ENCODE peak calls at places on chromosomes 16 and 17, in eight cellular contexts. K is OCI-LY7, N is breast epithelium, O is fibroblast of the aortic adventitia, X is endothelial cell, Y is fibroblast of villous mesenchyme, C is cardiac fibroblast, E is fibroblast of lung. I is an unnamed sample.

GRCh38 chr16:56332464-56333079 is 92.8 kb downstream of the AMFR start:
- DNase-seq in X (peak; percentile 52), Y (peak; percentile 82), E (peak; percentile 38), O (peak; percentile 64), N (no peak), K (no peak), C (peak; percentile 68), I (no peak)

GRCh38 chr17:21213491-21214014 is 408 bp downstream of the TMEM11 start:
- DNase-seq in O (no peak), N (no peak), E (no peak), Y (peak; percentile 52), X (peak; percentile 56), C (peak; percentile 40), K (peak; percentile 46), I (peak; percentile 12)

GRCh38 chr16:73172621-73173312 is 124.8 kb upstream of the ZFHX3 start:
- DNase-seq in C (peak; percentile 98), E (peak; percentile 91), N (peak; percentile 71), O (peak; percentile 98), K (no peak), Y (peak; percentile 89), X (no peak), I (peak; percentile 79)

GRCh38 chr17:76530489-76530814 is 7.1 kb downstream of the CYGB start:
- DNase-seq in E (peak; percentile 16), C (no peak), N (no peak), X (no peak), Y (no peak), K (no peak), O (no peak), I (peak; percentile 46)

GRCh38 chr17:45382982-45383381 is 49.7 kb downstream of the ARHGAP27 start:
- DNase-seq in E (no peak), X (no peak), O (no peak), N (no peak), C (no peak), Y (peak; percentile 8), K (no peak), I (no peak)

GRCh38 chr16:83187404-83187803 is 560.6 kb downstream of the CDH13 start:
- DNase-seq in C (peak; percentile 52), E (peak; percentile 81), Y (peak; percentile 59), K (no peak), O (peak; percentile 75), N (no peak), X (no peak), I (no peak)

GRCh38 chr17:36926226-36926625 is 11.0 kb upstream of the LHX1 start:
- DNase-seq in X (no peak), N (no peak), Y (no peak), O (no peak), C (no peak), E (no peak), K (no peak), I (no peak)

GRCh38 chr16:23355106-23355670 is 53.1 kb downstream of the SCNN1B start:
- DNase-seq in N (no peak), K (no peak), X (no peak), O (no peak), C (no peak), Y (no peak), E (no peak), I (no peak)

GRCh38 chr17:3966720-3967363 is 2.6 kb upstream of the ATP2A3 start:
- DNase-seq in E (no peak), O (no peak), K (peak; percentile 69), X (no peak), Y (no peak), N (no peak), C (no peak), I (no peak)

GRCh38 chr16:70473446-70474319 is 19.3 kb downstream of the FCSK start:
- DNase-seq in K (peak; percentile 40), Y (no peak), C (no peak), X (no peak), O (no peak), E (no peak), N (no peak), I (no peak)
- TF ChIP-seq CTCF in K (peak; percentile 37), Y (no peak), C (no peak), X (no peak), O (no peak), E (no peak), N (no peak), I (peak; percentile 21)

DNA sequence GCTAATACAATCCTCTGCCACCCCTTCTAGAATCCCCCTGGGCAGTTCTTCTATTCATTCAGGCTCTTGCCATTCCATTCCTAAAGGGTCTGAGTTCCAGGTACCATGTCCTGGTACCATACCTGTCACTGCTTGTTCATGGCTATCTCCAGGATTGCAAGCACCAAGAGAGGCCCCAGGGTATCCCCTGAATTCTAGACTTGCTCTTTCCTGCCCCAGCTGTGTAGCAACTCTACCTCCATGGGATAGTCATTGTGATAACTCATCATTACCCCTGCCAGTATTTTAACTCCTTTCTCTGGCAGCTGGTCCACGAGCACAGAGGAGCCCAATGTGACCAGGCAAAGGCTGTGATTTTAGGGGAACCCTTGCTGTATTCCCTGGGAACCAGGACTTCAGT is 143.7 kb upstream of the CDH5 start:
- DNase-seq in E (no peak), K (no peak), C (no peak), Y (no peak), X (no peak), O (no peak), N (no peak), I (no peak)
- TF ChIP-seq CTCF in E (no peak), K (no peak), C (no peak), Y (no peak), X (no peak), O (no peak), N (no peak), I (no peak)

GRCh38 chr17:81222906-81223757 is at the start of gene CEP131:
- DNase-seq in E (peak; percentile 97), K (peak; percentile 100), C (peak; percentile 99), N (peak; percentile 99), O (peak; percentile 97), Y (peak; percentile 98), X (peak; percentile 99), I (peak; percentile 100)
- TF ChIP-seq CTCF in E (no peak), K (no peak), C (no peak), N (no peak), O (no peak), Y (no peak), X (no peak), I (no peak)

GRCh38 chr17:42405076-42405475 is 16.8 kb upstream of the STAT3 start:
- DNase-seq in E (no peak), C (no peak), O (no peak), K (no peak), N (no peak), X (no peak), Y (no peak), I (no peak)

GRCh38 chr17:42405963-42406495 is 17.0 kb downstream of the CAVIN1 start:
- DNase-seq in X (peak; percentile 91), K (peak; percentile 79), O (peak; percentile 85), C (peak; percentile 83), E (peak; percentile 56), N (peak; percentile 79), Y (peak; percentile 83), I (peak; percentile 89)

GRCh38 chr17:42404326-42405055 is 16.2 kb upstream of the STAT3 start:
- DNase-seq in E (no peak), Y (no peak), C (no peak), N (no peak), O (no peak), X (no peak), K (no peak), I (no peak)

GRCh38 chr17:42402121-42402516 is 13.9 kb upstream of the STAT3 start:
- DNase-seq in N (no peak), Y (no peak), E (no peak), K (no peak), C (no peak), X (no peak), O (no peak), I (no peak)

GRCh38 chr17:42403150-42403549 is 14.9 kb upstream of the STAT3 start:
- DNase-seq in C (no peak), E (no peak), N (no peak), O (no peak), X (no peak), Y (no peak), K (peak; percentile 59), I (peak; percentile 47)
- TF ChIP-seq CTCF in C (no peak), E (peak; percentile 21), N (no peak), O (no peak), X (no peak), Y (peak; percentile 32), K (peak; percentile 77), I (peak; percentile 50)

GRCh38 chr16:86874141-86874540 is 295.8 kb downstream of the FOXL1 start:
- DNase-seq in C (no peak), K (peak; percentile 31), N (no peak), Y (no peak), O (no peak), X (peak; percentile 73), E (no peak), I (peak; percentile 23)
- TF ChIP-seq CTCF in C (peak; percentile 73), K (peak; percentile 80), N (peak; percentile 13), Y (peak; percentile 73), O (peak; percentile 43), X (peak; percentile 68), E (peak; percentile 53), I (peak; percentile 53)

DNA sequence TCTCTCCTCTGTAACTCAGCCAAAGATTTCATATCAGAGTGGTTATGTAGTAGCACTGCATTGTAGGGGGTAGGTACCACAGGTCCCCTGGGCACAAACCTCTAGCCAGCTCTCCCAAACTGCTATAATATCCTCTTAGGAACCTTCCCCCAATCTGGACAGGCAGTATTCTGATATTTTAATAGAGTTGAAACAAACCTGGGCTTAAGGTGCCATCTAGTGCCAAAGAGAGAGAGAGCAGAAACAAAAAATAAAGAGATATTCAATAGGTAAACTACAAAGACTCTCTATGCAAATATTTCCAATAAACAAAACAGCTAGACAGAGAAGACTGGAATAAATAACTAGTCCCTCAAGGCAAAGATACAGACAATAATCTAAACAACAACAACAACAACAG is 1070.0 kb downstream of the CDH11 start:
- DNase-seq in C (peak; percentile 35), X (peak; percentile 10), K (peak; percentile 31), O (peak; percentile 2), E (peak; percentile 3), N (no peak), Y (peak; percentile 6), I (peak; percentile 8)
- TF ChIP-seq CTCF in C (peak; percentile 11), X (no peak), K (peak; percentile 80), O (no peak), E (peak; percentile 41), N (no peak), Y (peak; percentile 29), I (peak; percentile 54)

I was measured in BE2C.